ENCODE peak calls at places on chromosomes 16 and 17, in nine cellular contexts. R is hepatocyte; P is stimulated activated naive CD4-positive, alpha-beta T cell; Z is GM19239; F is dorsolateral prefrontal cortex; W is left ventricle myocardium superior; I is left cardiac atrium; E is stimulated activated CD4-positive, alpha-beta T cell treated with anti-CD3 and anti-CD28 coated beads, Interleukin-2, amount 100 ng/mL, for 24 hours; H is skeletal muscle cell. L is an unnamed sample.

GRCh38 chr16:86581458-86581857 is 3.1 kb downstream of the FOXL1 start:
- DNase-seq in H (no peak), R (no peak), I (no peak), P (no peak), W (no peak), E (no peak), Z (no peak), F (no peak), L (no peak)

GRCh38 chr16:23333962-23334361 is 31.9 kb downstream of the SCNN1B start:
- DNase-seq in F (no peak), I (no peak), P (no peak), Z (no peak), E (no peak), R (no peak), H (no peak), W (no peak), L (no peak)

GRCh38 chr17:8223356-8224063 is 13.1 kb upstream of the AURKB start:
- DNase-seq in P (no peak), Z (no peak), I (peak; percentile 78), H (no peak), W (peak; percentile 79), E (peak; percentile 63), R (peak; percentile 78), F (peak; percentile 62), L (no peak)

GRCh38 chr17:2800367-2800766 is 4.1 kb downstream of the RAP1GAP2 start:
- DNase-seq in E (no peak), R (no peak), P (no peak), F (no peak), W (no peak), Z (no peak), H (no peak), I (peak; percentile 24), L (no peak)

GRCh38 chr17:49859991-49860953 is 12.4 kb upstream of the TAC4 start:
- DNase-seq in E (no peak), F (no peak), Z (no peak), H (no peak), I (no peak), W (no peak), R (no peak), P (no peak), L (no peak)

GRCh38 chr16:81921415-81921814 is 89.9 kb downstream of the SDR42E1 start:
- DNase-seq in Z (no peak), H (no peak), P (no peak), R (no peak), E (no peak), I (no peak), W (no peak), F (no peak), L (no peak)

GRCh38 chr17:70169707-70170597 is 620 bp downstream of the KCNJ2 start:
- DNase-seq in I (peak; percentile 21), Z (no peak), P (no peak), E (no peak), R (peak; percentile 24), F (no peak), H (no peak), W (no peak), L (no peak)

GRCh38 chr16:82085380-82085779 is 50.3 kb downstream of the HSD17B2 start:
- DNase-seq in H (no peak), Z (no peak), P (no peak), E (no peak), F (no peak), W (no peak), I (no peak), R (no peak), L (no peak)

GRCh38 chr17:43483674-43484551 is at the start of gene DHX8:
- DNase-seq in I (peak; percentile 97), H (peak; percentile 97), Z (peak; percentile 78), R (peak; percentile 98), F (peak; percentile 95), P (peak; percentile 96), E (peak; percentile 99), W (peak; percentile 99), L (peak; percentile 96)

GRCh38 chr16:88856122-88856827 is 472 bp downstream of the GALNS start:
- DNase-seq in H (no peak), Z (no peak), R (no peak), P (peak; percentile 49), E (no peak), F (no peak), I (no peak), W (peak; percentile 57), L (no peak)

GRCh38 chr16:64478258-64478906 is 643.5 kb downstream of the CDH11 start:
- DNase-seq in F (no peak), E (no peak), H (peak; percentile 61), P (no peak), R (peak; percentile 56), Z (no peak), W (no peak), I (no peak), L (peak; percentile 41)

L was measured in HFF-Myc.